ENCODE peak calls at places on chromosomes 12 and 14, in nine cellular contexts. One of them, this sample, is unnamed.

GRCh38 chr12:131090254-131091210 is 136.8 kb downstream of the ADGRD1 start:
- DNase-seq in astrocyte of the spinal cord: no peak
- DNase-seq in WTC11: peak
- DNase-seq in mucosa of descending colon: peak
- DNase-seq in OCI-LY7: no peak
- DNase-seq in brain microvascular endothelial cell: no peak
- DNase-seq in PC-3: peak
- DNase-seq in esophagus squamous epithelium: no peak
- DNase-seq in osteocyte: peak
- DNase-seq in this sample: no peak

GRCh38 chr12:42968426-42968825 is 378.9 kb upstream of the PRICKLE1 start:
- DNase-seq in astrocyte of the spinal cord: no peak
- DNase-seq in WTC11: no peak
- DNase-seq in mucosa of descending colon: no peak
- DNase-seq in OCI-LY7: no peak
- DNase-seq in brain microvascular endothelial cell: no peak
- DNase-seq in PC-3: no peak
- DNase-seq in esophagus squamous epithelium: no peak
- DNase-seq in osteocyte: no peak
- DNase-seq in this sample: no peak

GRCh38 chr12:65122661-65123060 is 1.6 kb upstream of the WIF1 start:
- DNase-seq in astrocyte of the spinal cord: no peak
- DNase-seq in WTC11: no peak
- DNase-seq in mucosa of descending colon: no peak
- DNase-seq in OCI-LY7: no peak
- DNase-seq in brain microvascular endothelial cell: no peak
- DNase-seq in PC-3: peak
- DNase-seq in esophagus squamous epithelium: no peak
- DNase-seq in osteocyte: no peak
- DNase-seq in this sample: no peak

GRCh38 chr14:81235096-81235495 is 14.3 kb upstream of the GTF2A1 start:
- DNase-seq in astrocyte of the spinal cord: no peak
- DNase-seq in WTC11: no peak
- DNase-seq in mucosa of descending colon: no peak
- DNase-seq in OCI-LY7: no peak
- DNase-seq in brain microvascular endothelial cell: no peak
- DNase-seq in PC-3: no peak
- DNase-seq in esophagus squamous epithelium: no peak
- DNase-seq in osteocyte: no peak
- DNase-seq in this sample: no peak

GRCh38 chr14:91367173-91368171 is 50.1 kb downstream of the CCDC88C start:
- DNase-seq in astrocyte of the spinal cord: peak
- DNase-seq in WTC11: no peak
- DNase-seq in mucosa of descending colon: no peak
- DNase-seq in OCI-LY7: peak
- DNase-seq in brain microvascular endothelial cell: peak
- DNase-seq in PC-3: peak
- DNase-seq in esophagus squamous epithelium: no peak
- DNase-seq in osteocyte: no peak
- DNase-seq in this sample: no peak

GRCh38 chr12:3604750-3605638 is 114.0 kb downstream of the PRMT8 start:
- DNase-seq in astrocyte of the spinal cord: peak
- DNase-seq in WTC11: peak
- DNase-seq in mucosa of descending colon: no peak
- DNase-seq in OCI-LY7: no peak
- DNase-seq in brain microvascular endothelial cell: no peak
- DNase-seq in PC-3: peak
- DNase-seq in esophagus squamous epithelium: no peak
- DNase-seq in osteocyte: no peak
- DNase-seq in this sample: no peak

GRCh38 chr14:101719708-101720107 is 41.8 kb upstream of the PPP2R5C start:
- DNase-seq in astrocyte of the spinal cord: no peak
- DNase-seq in WTC11: no peak
- DNase-seq in mucosa of descending colon: no peak
- DNase-seq in OCI-LY7: no peak
- DNase-seq in brain microvascular endothelial cell: no peak
- DNase-seq in PC-3: no peak
- DNase-seq in esophagus squamous epithelium: no peak
- DNase-seq in osteocyte: peak
- DNase-seq in this sample: no peak

GRCh38 chr14:29064305-29064704 is 297.7 kb downstream of the FOXG1 start:
- DNase-seq in astrocyte of the spinal cord: no peak
- DNase-seq in WTC11: no peak
- DNase-seq in mucosa of descending colon: no peak
- DNase-seq in OCI-LY7: no peak
- DNase-seq in brain microvascular endothelial cell: no peak
- DNase-seq in PC-3: no peak
- DNase-seq in esophagus squamous epithelium: no peak
- DNase-seq in osteocyte: no peak
- DNase-seq in this sample: no peak

GRCh38 chr12:47863985-47864384 is 40.8 kb downstream of the VDR start:
- DNase-seq in astrocyte of the spinal cord: no peak
- DNase-seq in WTC11: no peak
- DNase-seq in mucosa of descending colon: no peak
- DNase-seq in OCI-LY7: no peak
- DNase-seq in brain microvascular endothelial cell: no peak
- DNase-seq in PC-3: no peak
- DNase-seq in esophagus squamous epithelium: no peak
- DNase-seq in osteocyte: no peak
- DNase-seq in this sample: no peak

GRCh38 chr12:123744836-123745235 is 17.3 kb upstream of the DNAH10 start:
- DNase-seq in astrocyte of the spinal cord: no peak
- DNase-seq in WTC11: peak
- DNase-seq in mucosa of descending colon: no peak
- DNase-seq in OCI-LY7: no peak
- DNase-seq in brain microvascular endothelial cell: no peak
- DNase-seq in PC-3: peak
- DNase-seq in esophagus squamous epithelium: no peak
- DNase-seq in osteocyte: no peak
- DNase-seq in this sample: no peak

GRCh38 chr14:89773644-89774316 is 180.8 kb downstream of the EFCAB11 start:
- DNase-seq in astrocyte of the spinal cord: peak
- DNase-seq in WTC11: peak
- DNase-seq in mucosa of descending colon: peak
- DNase-seq in OCI-LY7: peak
- DNase-seq in brain microvascular endothelial cell: peak
- DNase-seq in PC-3: peak
- DNase-seq in esophagus squamous epithelium: peak
- DNase-seq in osteocyte: peak
- DNase-seq in this sample: no peak

GRCh38 chr14:100610511-100611217 is 23.4 kb upstream of the BEGAIN start:
- DNase-seq in astrocyte of the spinal cord: peak
- DNase-seq in WTC11: no peak
- DNase-seq in mucosa of descending colon: no peak
- DNase-seq in OCI-LY7: no peak
- DNase-seq in brain microvascular endothelial cell: no peak
- DNase-seq in PC-3: peak
- DNase-seq in esophagus squamous epithelium: no peak
- DNase-seq in osteocyte: no peak
- DNase-seq in this sample: no peak

GRCh38 chr14:49961270-49962222 is 68.7 kb downstream of the ARF6 start:
- DNase-seq in astrocyte of the spinal cord: peak
- DNase-seq in WTC11: no peak
- DNase-seq in mucosa of descending colon: no peak
- DNase-seq in OCI-LY7: peak
- DNase-seq in brain microvascular endothelial cell: no peak
- DNase-seq in PC-3: peak
- DNase-seq in esophagus squamous epithelium: no peak
- DNase-seq in osteocyte: no peak
- DNase-seq in this sample: no peak

GRCh38 chr14:91573528-91573893 is 63.4 kb upstream of the PPP4R3A start:
- DNase-seq in astrocyte of the spinal cord: no peak
- DNase-seq in WTC11: no peak
- DNase-seq in mucosa of descending colon: no peak
- DNase-seq in OCI-LY7: no peak
- DNase-seq in brain microvascular endothelial cell: no peak
- DNase-seq in PC-3: no peak
- DNase-seq in esophagus squamous epithelium: no peak
- DNase-seq in osteocyte: no peak
- DNase-seq in this sample: no peak

GRCh38 chr12:27076468-27076867 is 5.9 kb downstream of the C12orf71 start:
- DNase-seq in astrocyte of the spinal cord: no peak
- DNase-seq in WTC11: no peak
- DNase-seq in mucosa of descending colon: no peak
- DNase-seq in OCI-LY7: no peak
- DNase-seq in brain microvascular endothelial cell: no peak
- DNase-seq in PC-3: no peak
- DNase-seq in esophagus squamous epithelium: no peak
- DNase-seq in osteocyte: no peak
- DNase-seq in this sample: no peak

GRCh38 chr14:102920998-102921304 is 1.5 kb upstream of the AMN start:
- DNase-seq in astrocyte of the spinal cord: no peak
- DNase-seq in WTC11: no peak
- DNase-seq in mucosa of descending colon: no peak
- DNase-seq in OCI-LY7: no peak
- DNase-seq in brain microvascular endothelial cell: no peak
- DNase-seq in PC-3: no peak
- DNase-seq in esophagus squamous epithelium: no peak
- DNase-seq in osteocyte: no peak
- DNase-seq in this sample: no peak

GRCh38 chr14:70754989-70755388 is 54.3 kb downstream of the MAP3K9 start:
- DNase-seq in astrocyte of the spinal cord: peak
- DNase-seq in WTC11: no peak
- DNase-seq in mucosa of descending colon: no peak
- DNase-seq in OCI-LY7: no peak
- DNase-seq in brain microvascular endothelial cell: peak
- DNase-seq in PC-3: peak
- DNase-seq in esophagus squamous epithelium: no peak
- DNase-seq in osteocyte: no peak
- DNase-seq in this sample: no peak

GRCh38 chr12:52023182-52023975 is 16.6 kb downstream of the TAMALIN start:
- DNase-seq in astrocyte of the spinal cord: peak
- DNase-seq in WTC11: peak
- DNase-seq in mucosa of descending colon: peak
- DNase-seq in OCI-LY7: peak
- DNase-seq in brain microvascular endothelial cell: peak
- DNase-seq in PC-3: peak
- DNase-seq in esophagus squamous epithelium: no peak
- DNase-seq in osteocyte: peak
- DNase-seq in this sample: peak

GRCh38 chr12:79934309-79935020 is 432 bp downstream of the PPP1R12A start:
- DNase-seq in astrocyte of the spinal cord: no peak
- DNase-seq in WTC11: peak
- DNase-seq in mucosa of descending colon: no peak
- DNase-seq in OCI-LY7: peak
- DNase-seq in brain microvascular endothelial cell: peak
- DNase-seq in PC-3: no peak
- DNase-seq in esophagus squamous epithelium: no peak
- DNase-seq in osteocyte: no peak
- DNase-seq in this sample: peak

GRCh38 chr14:71414631-71415403 is 507.6 kb downstream of the PCNX1 start:
- DNase-seq in astrocyte of the spinal cord: peak
- DNase-seq in WTC11: no peak
- DNase-seq in mucosa of descending colon: no peak
- DNase-seq in OCI-LY7: no peak
- DNase-seq in brain microvascular endothelial cell: no peak
- DNase-seq in PC-3: peak
- DNase-seq in esophagus squamous epithelium: no peak
- DNase-seq in osteocyte: no peak
- DNase-seq in this sample: no peak

DNA sequence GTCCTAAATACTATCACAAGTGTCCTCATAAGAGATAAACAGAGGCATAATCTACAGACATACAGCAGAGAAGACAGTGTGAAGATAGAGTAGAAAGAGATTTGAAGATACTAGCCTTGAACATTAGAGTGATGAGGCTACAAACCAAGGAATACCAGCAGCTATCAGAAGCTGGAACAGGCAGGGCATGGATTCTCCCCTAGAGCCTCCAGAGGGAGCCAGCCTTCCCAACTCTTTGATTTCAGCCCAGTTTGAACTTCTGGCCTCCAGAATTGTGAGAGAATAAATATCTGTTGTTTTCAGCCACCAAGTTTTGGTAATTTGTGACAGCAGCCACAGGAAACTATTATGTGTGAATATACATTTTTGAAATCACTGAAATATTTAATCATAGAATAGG is 47.2 kb downstream of the CCDC91 start:
- DNase-seq in astrocyte of the spinal cord: no peak
- DNase-seq in WTC11: peak
- DNase-seq in mucosa of descending colon: no peak
- DNase-seq in OCI-LY7: no peak
- DNase-seq in brain microvascular endothelial cell: no peak
- DNase-seq in PC-3: peak
- DNase-seq in esophagus squamous epithelium: no peak
- DNase-seq in osteocyte: no peak
- DNase-seq in this sample: no peak
- TF ChIP-seq CTCF in astrocyte of the spinal cord: peak
- TF ChIP-seq CTCF in WTC11: peak
- TF ChIP-seq CTCF in mucosa of descending colon: no peak
- TF ChIP-seq CTCF in OCI-LY7: no peak
- TF ChIP-seq CTCF in brain microvascular endothelial cell: peak
- TF ChIP-seq CTCF in PC-3: peak
- TF ChIP-seq CTCF in esophagus squamous epithelium: no peak
- TF ChIP-seq CTCF in osteocyte: peak
- TF ChIP-seq CTCF in this sample: no peak

GRCh38 chr14:96256420-96256819 is 410 bp downstream of the BDKRB1 start:
- DNase-seq in astrocyte of the spinal cord: no peak
- DNase-seq in WTC11: no peak
- DNase-seq in mucosa of descending colon: no peak
- DNase-seq in OCI-LY7: no peak
- DNase-seq in brain microvascular endothelial cell: no peak
- DNase-seq in PC-3: no peak
- DNase-seq in esophagus squamous epithelium: no peak
- DNase-seq in osteocyte: no peak
- DNase-seq in this sample: no peak
- TF ChIP-seq CTCF in astrocyte of the spinal cord: no peak
- TF ChIP-seq CTCF in WTC11: no peak
- TF ChIP-seq CTCF in mucosa of descending colon: no peak
- TF ChIP-seq CTCF in OCI-LY7: no peak
- TF ChIP-seq CTCF in brain microvascular endothelial cell: no peak
- TF ChIP-seq CTCF in PC-3: no peak
- TF ChIP-seq CTCF in esophagus squamous epithelium: no peak
- TF ChIP-seq CTCF in osteocyte: no peak
- TF ChIP-seq CTCF in this sample: no peak

GRCh38 chr12:128798543-128799341 is 25.0 kb downstream of the SLC15A4 start:
- DNase-seq in astrocyte of the spinal cord: no peak
- DNase-seq in WTC11: no peak
- DNase-seq in mucosa of descending colon: no peak
- DNase-seq in OCI-LY7: no peak
- DNase-seq in brain microvascular endothelial cell: no peak
- DNase-seq in PC-3: peak
- DNase-seq in esophagus squamous epithelium: no peak
- DNase-seq in osteocyte: no peak
- DNase-seq in this sample: no peak
- TF ChIP-seq CTCF in astrocyte of the spinal cord: no peak
- TF ChIP-seq CTCF in WTC11: no peak
- TF ChIP-seq CTCF in mucosa of descending colon: no peak
- TF ChIP-seq CTCF in OCI-LY7: peak
- TF ChIP-seq CTCF in brain microvascular endothelial cell: peak
- TF ChIP-seq CTCF in PC-3: peak
- TF ChIP-seq CTCF in esophagus squamous epithelium: no peak
- TF ChIP-seq CTCF in osteocyte: peak
- TF ChIP-seq CTCF in this sample: peak

DNA sequence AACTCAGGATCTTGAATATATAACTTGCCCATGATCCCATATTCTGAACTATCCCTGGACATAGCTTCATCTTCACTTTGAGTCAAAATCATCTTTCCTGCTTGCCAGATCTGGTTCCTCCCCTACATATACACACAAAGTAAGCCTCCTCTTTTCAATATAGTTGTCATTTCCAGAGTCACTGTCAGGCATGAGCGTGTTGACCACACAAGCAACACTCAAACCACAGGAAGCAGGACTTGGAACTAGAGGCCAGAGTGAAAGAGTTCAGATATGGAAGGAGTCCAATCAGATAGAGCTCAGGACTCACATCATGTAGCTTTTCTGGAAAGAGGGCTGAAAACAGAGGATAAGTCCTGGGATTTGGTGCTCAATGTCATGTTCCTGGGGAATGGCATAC is 1140.6 kb downstream of the BCL11B start:
- DNase-seq in astrocyte of the spinal cord: no peak
- DNase-seq in WTC11: no peak
- DNase-seq in mucosa of descending colon: no peak
- DNase-seq in OCI-LY7: no peak
- DNase-seq in brain microvascular endothelial cell: peak
- DNase-seq in PC-3: no peak
- DNase-seq in esophagus squamous epithelium: no peak
- DNase-seq in osteocyte: no peak
- DNase-seq in this sample: no peak
- TF ChIP-seq CTCF in astrocyte of the spinal cord: no peak
- TF ChIP-seq CTCF in WTC11: no peak
- TF ChIP-seq CTCF in mucosa of descending colon: no peak
- TF ChIP-seq CTCF in OCI-LY7: no peak
- TF ChIP-seq CTCF in brain microvascular endothelial cell: no peak
- TF ChIP-seq CTCF in PC-3: no peak
- TF ChIP-seq CTCF in esophagus squamous epithelium: no peak
- TF ChIP-seq CTCF in osteocyte: no peak
- TF ChIP-seq CTCF in this sample: no peak

This sample was measured in mesothelial cell of epicardium.